ENCODE peak calls at places on chromosomes 1 and 21, in ten cellular contexts. M is cardiac fibroblast; U is AG20443; Z is NCI-H1105 treated with DMSO at 0.1 percent for 48 hours; T is HTR-8/SVneo; C is NCI-H446 treated with DMSO at 0.1 percent for 48 hours; F is ACHN; Y is stimulated activated CD8-positive, alpha-beta memory T cell treated with anti-CD3 and anti-CD28 coated beads, Interleukin-4, amount 100 ng/mL, for 4 hours; S is effector memory CD4-positive, alpha-beta T cell; V is neural progenitor cell. O is an unnamed sample.

GRCh38 chr1:162562452-162562828 is 918 bp downstream of the UAP1 start:
- DNase-seq in U (peak), V (no peak), Z (no peak), T (no peak), F (peak), Y (no peak), S (no peak), C (peak), M (peak), O (no peak)

GRCh38 chr1:107919953-107920352 is 45.0 kb downstream of the VAV3 start:
- DNase-seq in T (no peak), S (no peak), C (no peak), U (no peak), F (no peak), M (no peak), V (no peak), Z (no peak), Y (no peak), O (no peak)

GRCh38 chr1:55699151-55699695 is 484.1 kb upstream of the USP24 start:
- DNase-seq in U (no peak), V (no peak), T (no peak), Y (no peak), S (no peak), F (no peak), C (no peak), M (no peak), Z (peak), O (no peak)

GRCh38 chr1:183544598-183545297 is 45.5 kb downstream of the NCF2 start:
- DNase-seq in M (no peak), U (no peak), S (no peak), Y (no peak), T (no peak), F (peak), V (peak), Z (peak), C (no peak), O (no peak)

GRCh38 chr1:228093050-228093906 is 9.8 kb downstream of the C1orf35 start:
- DNase-seq in V (no peak), F (no peak), Y (no peak), Z (no peak), C (no peak), S (no peak), T (no peak), U (no peak), M (no peak), O (no peak)

GRCh38 chr1:71037829-71038620 is 9.6 kb downstream of the PTGER3 start:
- DNase-seq in Z (no peak), V (no peak), U (no peak), S (no peak), T (no peak), C (no peak), Y (no peak), M (no peak), F (no peak), O (no peak)

GRCh38 chr1:40341509-40342380 is 24.7 kb upstream of the COL9A2 start:
- DNase-seq in M (no peak), U (no peak), C (no peak), S (no peak), V (no peak), F (no peak), T (no peak), Z (no peak), Y (no peak), O (no peak)

GRCh38 chr1:145999321-146000024 is 3.1 kb upstream of the TXNIP start:
- DNase-seq in F (no peak), V (no peak), Y (no peak), C (peak), M (no peak), S (peak), Z (peak), U (no peak), T (no peak), O (peak)

GRCh38 chr1:78370356-78370755 is 120.4 kb upstream of the PTGFR start:
- DNase-seq in Z (no peak), V (no peak), C (no peak), T (no peak), Y (no peak), M (peak), F (no peak), U (peak), S (no peak), O (no peak)

GRCh38 chr1:214857716-214858115 is 224.8 kb upstream of the KCNK2 start:
- DNase-seq in M (peak), V (no peak), C (no peak), S (no peak), Y (no peak), Z (peak), U (peak), F (no peak), T (no peak), O (no peak)

GRCh38 chr1:33517596-33518250 is 45.3 kb downstream of the ZSCAN20 start:
- DNase-seq in C (peak), V (no peak), S (no peak), F (no peak), M (no peak), Z (no peak), T (no peak), U (peak), Y (no peak), O (no peak)

GRCh38 chr1:228090613-228091081 is 8.1 kb downstream of the ARF1 start:
- DNase-seq in V (no peak), Y (no peak), C (no peak), S (no peak), M (peak), Z (no peak), U (peak), T (no peak), F (no peak), O (no peak)

GRCh38 chr1:21622466-21623315 is 46.5 kb downstream of the RAP1GAP start:
- DNase-seq in C (no peak), U (peak), Y (no peak), Z (no peak), F (peak), M (no peak), V (peak), S (peak), T (peak), O (no peak)

GRCh38 chr1:211601982-211602644 is 23.2 kb upstream of the SLC30A1 start:
- DNase-seq in T (no peak), Z (peak), M (no peak), V (no peak), F (no peak), Y (no peak), C (no peak), U (no peak), S (no peak), O (no peak)

GRCh38 chr1:232127190-232127589 is 500.6 kb downstream of the DISC1 start:
- DNase-seq in Y (no peak), C (no peak), T (no peak), M (peak), F (peak), Z (no peak), U (peak), S (no peak), V (no peak), O (no peak)

GRCh38 chr1:87141556-87141955 is 187.1 kb upstream of the LMO4 start:
- DNase-seq in S (no peak), Z (peak), U (no peak), F (no peak), M (no peak), V (no peak), T (no peak), C (no peak), Y (no peak), O (no peak)

GRCh38 chr1:11802973-11803885 is 2.5 kb downstream of the MTHFR start:
- DNase-seq in U (peak), Y (peak), F (peak), M (peak), Z (no peak), V (peak), C (peak), T (peak), S (peak), O (no peak)

GRCh38 chr1:54543729-54544496 is 4.1 kb upstream of the ACOT11 start:
- DNase-seq in M (peak), U (peak), T (peak), F (no peak), Z (peak), V (no peak), C (no peak), Y (no peak), S (no peak), O (no peak)

GRCh38 chr1:206498685-206499084 is 8.6 kb upstream of the RASSF5 start:
- DNase-seq in F (peak), C (no peak), T (no peak), Y (no peak), Z (no peak), U (no peak), M (no peak), S (no peak), V (no peak), O (no peak)

GRCh38 chr21:45318556-45319341 is 31.1 kb upstream of the POFUT2 start:
- DNase-seq in F (peak), U (no peak), V (no peak), C (no peak), T (peak), M (peak), Z (no peak), S (no peak), Y (no peak), O (no peak)

GRCh38 chr1:11929849-11930248 is 3.6 kb upstream of the KIAA2013 start:
- DNase-seq in S (no peak), V (no peak), Y (no peak), M (peak), F (no peak), C (no peak), T (peak), U (peak), Z (no peak), O (no peak)

GRCh38 chr21:17119466-17120297 is 393.2 kb upstream of the CXADR start:
- DNase-seq in T (no peak), V (no peak), U (no peak), M (no peak), Y (no peak), C (no peak), S (no peak), F (no peak), Z (no peak), O (no peak)

GRCh38 chr1:31932491-31933316 is 5.5 kb downstream of the PTP4A2 start:
- DNase-seq in Y (no peak), V (peak), T (no peak), M (peak), U (no peak), Z (no peak), C (no peak), S (no peak), F (no peak), O (no peak)